ENCODE peak calls at places on chromosomes 6 and 20, in four cellular contexts. R is H1, A is GM12878, I is GM12891. P is an unnamed sample.

GRCh38 chr6:31567531-31568370 is 4.3 kb upstream of the LTA start:
- DNase-seq in R (no peak), A (no peak), I (no peak), P (no peak)

GRCh38 chr6:153096792-153097191 is 34.3 kb downstream of the RGS17 start:
- DNase-seq in R (no peak), A (no peak), I (no peak), P (no peak)

GRCh38 chr6:107697682-107698081 is 126.4 kb downstream of the SCML4 start:
- DNase-seq in R (no peak), A (no peak), I (no peak), P (no peak)

GRCh38 chr20:934186-934840 is 18.2 kb upstream of the ANGPT4 start:
- DNase-seq in R (no peak), A (no peak), I (no peak), P (no peak)

GRCh38 chr20:3203315-3204123 is 963 bp downstream of the DDRGK1 start:
- DNase-seq in R (no peak), A (no peak), I (peak), P (no peak)

GRCh38 chr6:157891544-157892362 is 68.7 kb downstream of the SNX9 start:
- DNase-seq in R (no peak), A (no peak), I (no peak), P (no peak)

GRCh38 chr6:10522929-10523573 is 1.9 kb downstream of the GCNT2 start:
- DNase-seq in R (peak), A (no peak), I (no peak), P (no peak)

GRCh38 chr6:71187136-71187535 is 101.5 kb upstream of the OGFRL1 start:
- DNase-seq in R (no peak), A (no peak), I (no peak), P (no peak)

GRCh38 chr20:24998121-24998520 is 5.6 kb upstream of the APMAP start:
- DNase-seq in R (no peak), A (no peak), I (no peak), P (no peak)

GRCh38 chr20:24996449-24997195 is 4.1 kb upstream of the APMAP start:
- DNase-seq in R (no peak), A (no peak), I (no peak), P (no peak)

GRCh38 chr20:24999568-24999967 is 7.0 kb upstream of the APMAP start:
- DNase-seq in R (no peak), A (no peak), I (no peak), P (no peak)

GRCh38 chr20:25003002-25003401 is 10.5 kb upstream of the APMAP start:
- DNase-seq in R (no peak), A (no peak), I (no peak), P (no peak)

GRCh38 chr20:25000268-25000801 is 7.8 kb upstream of the APMAP start:
- DNase-seq in R (no peak), A (no peak), I (no peak), P (no peak)
- TF ChIP-seq POLR2AphosphoS5 in R (no peak), A (no peak), I (no peak), P (no peak)

GRCh38 chr20:32685541-32686529 is 12.1 kb upstream of the C20orf203 start:
- DNase-seq in R (no peak), A (no peak), I (no peak), P (no peak)
- TF ChIP-seq POLR2A in R (no peak), A (no peak), I (no peak), P (no peak)

GRCh38 chr20:24998631-24999445 is 6.3 kb upstream of the APMAP start:
- DNase-seq in R (no peak), A (no peak), I (no peak), P (no peak)
- TF ChIP-seq TAF1 in R (no peak), A (no peak), I (no peak), P (no peak)

DNA sequence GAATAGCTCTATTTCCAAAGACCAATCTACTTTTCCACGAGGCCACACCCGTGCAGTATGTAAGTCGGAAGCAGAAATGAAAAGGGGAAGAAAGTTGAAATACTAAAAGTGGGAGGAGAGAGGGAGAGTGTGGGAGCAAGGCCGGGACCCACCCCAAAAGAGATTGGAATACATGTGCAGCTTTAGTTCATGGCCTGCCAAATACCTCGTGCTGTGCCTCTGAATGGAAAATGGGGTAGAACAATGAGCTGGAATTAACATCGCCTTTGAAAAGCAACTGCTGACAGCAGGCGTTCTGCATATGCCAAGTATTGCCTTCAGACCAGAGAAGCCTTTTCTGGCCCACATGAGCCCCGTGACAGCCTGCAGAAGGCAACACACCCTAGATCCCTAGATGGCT is 155.6 kb downstream of the CD83 start:
- DNase-seq in R (no peak), A (no peak), I (no peak), P (no peak)
- TF ChIP-seq POLR2AphosphoS5 in R (no peak), A (no peak), I (no peak), P (no peak)

GRCh38 chr20:44959082-44959895 is 908 bp downstream of the TOMM34 start:
- DNase-seq in R (no peak), A (no peak), I (no peak), P (no peak)

GRCh38 chr20:44961024-44961866 is 1.0 kb upstream of the TOMM34 start:
- DNase-seq in R (no peak), A (no peak), I (no peak), P (no peak)

GRCh38 chr20:44958276-44958675 is 1.9 kb downstream of the TOMM34 start:
- DNase-seq in R (no peak), A (no peak), I (no peak), P (no peak)

GRCh38 chr20:44961868-44962267 is 1.7 kb upstream of the TOMM34 start:
- DNase-seq in R (no peak), A (no peak), I (no peak), P (no peak)

GRCh38 chr20:44959896-44960852 is at the start of gene TOMM34:
- DNase-seq in R (peak), A (no peak), I (peak), P (peak)
- TF ChIP-seq POLR2A in R (peak), A (peak), I (peak), P (peak)